ENCODE peak calls at places on chromosomes 7 and 10, in ten cellular contexts. One of them, this sample, is unnamed.
A peak's percentile ranks its signal among the peaks of the same experiment; 100 is the strongest.

GRCh38 chr10:71835671-71836593 is 15.1 kb downstream of the PSAP start:
- DNase-seq in neural crest cell: peak; percentile 29
- DNase-seq in AG04449: peak; percentile 70
- DNase-seq in GM13976: peak; percentile 90
- DNase-seq in fibroblast of the aortic adventitia: peak; percentile 97
- DNase-seq in cardiac fibroblast: peak; percentile 98
- DNase-seq in B cell: peak; percentile 89
- DNase-seq in cardiac muscle cell: peak; percentile 46
- DNase-seq in IMR-90: peak; percentile 70
- DNase-seq in bronchial epithelial cell: no peak
- DNase-seq in this sample: peak; percentile 86

GRCh38 chr7:86559096-86559495 is 84.6 kb upstream of the GRM3 start:
- DNase-seq in neural crest cell: no peak
- DNase-seq in AG04449: no peak
- DNase-seq in GM13976: no peak
- DNase-seq in fibroblast of the aortic adventitia: no peak
- DNase-seq in cardiac fibroblast: no peak
- DNase-seq in B cell: no peak
- DNase-seq in cardiac muscle cell: no peak
- DNase-seq in IMR-90: no peak
- DNase-seq in bronchial epithelial cell: no peak
- DNase-seq in this sample: no peak

GRCh38 chr10:99461230-99461629 is 30.8 kb upstream of the GOT1 start:
- DNase-seq in neural crest cell: no peak
- DNase-seq in AG04449: no peak
- DNase-seq in GM13976: no peak
- DNase-seq in fibroblast of the aortic adventitia: peak; percentile 12
- DNase-seq in cardiac fibroblast: peak; percentile 69
- DNase-seq in B cell: no peak
- DNase-seq in cardiac muscle cell: no peak
- DNase-seq in IMR-90: peak; percentile 79
- DNase-seq in bronchial epithelial cell: peak; percentile 93
- DNase-seq in this sample: no peak

GRCh38 chr7:25296086-25296485 is 67.8 kb upstream of the NPVF start:
- DNase-seq in neural crest cell: no peak
- DNase-seq in AG04449: no peak
- DNase-seq in GM13976: no peak
- DNase-seq in fibroblast of the aortic adventitia: no peak
- DNase-seq in cardiac fibroblast: no peak
- DNase-seq in B cell: no peak
- DNase-seq in cardiac muscle cell: no peak
- DNase-seq in IMR-90: no peak
- DNase-seq in bronchial epithelial cell: no peak
- DNase-seq in this sample: no peak

GRCh38 chr10:127158663-127159062 is 37.7 kb downstream of the INSYN2A start:
- DNase-seq in neural crest cell: no peak
- DNase-seq in AG04449: no peak
- DNase-seq in GM13976: no peak
- DNase-seq in fibroblast of the aortic adventitia: no peak
- DNase-seq in cardiac fibroblast: no peak
- DNase-seq in B cell: no peak
- DNase-seq in cardiac muscle cell: peak; percentile 36
- DNase-seq in IMR-90: peak; percentile 6
- DNase-seq in bronchial epithelial cell: no peak
- DNase-seq in this sample: no peak

GRCh38 chr7:49802600-49802999 is 29.2 kb downstream of the VWC2 start:
- DNase-seq in neural crest cell: no peak
- DNase-seq in AG04449: no peak
- DNase-seq in GM13976: no peak
- DNase-seq in fibroblast of the aortic adventitia: no peak
- DNase-seq in cardiac fibroblast: no peak
- DNase-seq in B cell: no peak
- DNase-seq in cardiac muscle cell: no peak
- DNase-seq in IMR-90: no peak
- DNase-seq in bronchial epithelial cell: no peak
- DNase-seq in this sample: no peak

GRCh38 chr7:1571261-1571650 is 1.4 kb upstream of the PSMG3 start:
- DNase-seq in neural crest cell: no peak
- DNase-seq in AG04449: peak; percentile 49
- DNase-seq in GM13976: no peak
- DNase-seq in fibroblast of the aortic adventitia: peak; percentile 84
- DNase-seq in cardiac fibroblast: peak; percentile 91
- DNase-seq in B cell: no peak
- DNase-seq in cardiac muscle cell: no peak
- DNase-seq in IMR-90: peak; percentile 68
- DNase-seq in bronchial epithelial cell: peak; percentile 84
- DNase-seq in this sample: no peak

GRCh38 chr7:75024922-75025321 is 48.7 kb downstream of the RCC1L start:
- DNase-seq in neural crest cell: no peak
- DNase-seq in AG04449: no peak
- DNase-seq in GM13976: no peak
- DNase-seq in fibroblast of the aortic adventitia: no peak
- DNase-seq in cardiac fibroblast: no peak
- DNase-seq in B cell: no peak
- DNase-seq in cardiac muscle cell: no peak
- DNase-seq in IMR-90: no peak
- DNase-seq in bronchial epithelial cell: no peak
- DNase-seq in this sample: no peak

GRCh38 chr7:74542558-74543117 is 88.9 kb downstream of the GTF2IRD1 start:
- DNase-seq in neural crest cell: no peak
- DNase-seq in AG04449: no peak
- DNase-seq in GM13976: no peak
- DNase-seq in fibroblast of the aortic adventitia: no peak
- DNase-seq in cardiac fibroblast: no peak
- DNase-seq in B cell: no peak
- DNase-seq in cardiac muscle cell: no peak
- DNase-seq in IMR-90: no peak
- DNase-seq in bronchial epithelial cell: peak; percentile 89
- DNase-seq in this sample: no peak

GRCh38 chr7:8620169-8620568 is 186.8 kb downstream of the NXPH1 start:
- DNase-seq in neural crest cell: no peak
- DNase-seq in AG04449: no peak
- DNase-seq in GM13976: no peak
- DNase-seq in fibroblast of the aortic adventitia: no peak
- DNase-seq in cardiac fibroblast: no peak
- DNase-seq in B cell: no peak
- DNase-seq in cardiac muscle cell: no peak
- DNase-seq in IMR-90: no peak
- DNase-seq in bronchial epithelial cell: no peak
- DNase-seq in this sample: no peak

GRCh38 chr10:132713421-132714095 is 72.4 kb downstream of the NKX6-2 start:
- DNase-seq in neural crest cell: peak; percentile 21
- DNase-seq in AG04449: no peak
- DNase-seq in GM13976: no peak
- DNase-seq in fibroblast of the aortic adventitia: no peak
- DNase-seq in cardiac fibroblast: no peak
- DNase-seq in B cell: no peak
- DNase-seq in cardiac muscle cell: no peak
- DNase-seq in IMR-90: no peak
- DNase-seq in bronchial epithelial cell: no peak
- DNase-seq in this sample: no peak

GRCh38 chr7:109354000-109354399 is 784.3 kb downstream of the DNAJB9 start:
- DNase-seq in neural crest cell: no peak
- DNase-seq in AG04449: no peak
- DNase-seq in GM13976: no peak
- DNase-seq in fibroblast of the aortic adventitia: no peak
- DNase-seq in cardiac fibroblast: no peak
- DNase-seq in B cell: no peak
- DNase-seq in cardiac muscle cell: peak; percentile 4
- DNase-seq in IMR-90: no peak
- DNase-seq in bronchial epithelial cell: no peak
- DNase-seq in this sample: no peak

GRCh38 chr10:86958109-86958830 is at the start of gene SNCG:
- DNase-seq in neural crest cell: no peak
- DNase-seq in AG04449: no peak
- DNase-seq in GM13976: no peak
- DNase-seq in fibroblast of the aortic adventitia: no peak
- DNase-seq in cardiac fibroblast: no peak
- DNase-seq in B cell: no peak
- DNase-seq in cardiac muscle cell: no peak
- DNase-seq in IMR-90: no peak
- DNase-seq in bronchial epithelial cell: no peak
- DNase-seq in this sample: no peak

GRCh38 chr10:14653271-14654161 is 121.2 kb downstream of the FAM107B start:
- DNase-seq in neural crest cell: no peak
- DNase-seq in AG04449: peak; percentile 51
- DNase-seq in GM13976: no peak
- DNase-seq in fibroblast of the aortic adventitia: peak; percentile 85
- DNase-seq in cardiac fibroblast: peak; percentile 62
- DNase-seq in B cell: no peak
- DNase-seq in cardiac muscle cell: no peak
- DNase-seq in IMR-90: peak; percentile 74
- DNase-seq in bronchial epithelial cell: peak; percentile 89
- DNase-seq in this sample: peak; percentile 79

GRCh38 chr7:977326-978048 is 2.1 kb upstream of the COX19 start:
- DNase-seq in neural crest cell: no peak
- DNase-seq in AG04449: no peak
- DNase-seq in GM13976: peak; percentile 64
- DNase-seq in fibroblast of the aortic adventitia: no peak
- DNase-seq in cardiac fibroblast: no peak
- DNase-seq in B cell: no peak
- DNase-seq in cardiac muscle cell: no peak
- DNase-seq in IMR-90: peak; percentile 46
- DNase-seq in bronchial epithelial cell: no peak
- DNase-seq in this sample: no peak

GRCh38 chr10:12768156-12768731 is 233.3 kb downstream of the CCDC3 start:
- DNase-seq in neural crest cell: no peak
- DNase-seq in AG04449: no peak
- DNase-seq in GM13976: no peak
- DNase-seq in fibroblast of the aortic adventitia: peak; percentile 16
- DNase-seq in cardiac fibroblast: peak; percentile 24
- DNase-seq in B cell: no peak
- DNase-seq in cardiac muscle cell: no peak
- DNase-seq in IMR-90: peak; percentile 60
- DNase-seq in bronchial epithelial cell: peak; percentile 74
- DNase-seq in this sample: no peak

GRCh38 chr7:37349979-37350590 is 98.6 kb downstream of the ELMO1 start:
- DNase-seq in neural crest cell: no peak
- DNase-seq in AG04449: no peak
- DNase-seq in GM13976: no peak
- DNase-seq in fibroblast of the aortic adventitia: no peak
- DNase-seq in cardiac fibroblast: no peak
- DNase-seq in B cell: no peak
- DNase-seq in cardiac muscle cell: no peak
- DNase-seq in IMR-90: no peak
- DNase-seq in bronchial epithelial cell: no peak
- DNase-seq in this sample: no peak

GRCh38 chr10:6928531-6929080 is 348.5 kb upstream of the PRKCQ start:
- DNase-seq in neural crest cell: no peak
- DNase-seq in AG04449: no peak
- DNase-seq in GM13976: no peak
- DNase-seq in fibroblast of the aortic adventitia: no peak
- DNase-seq in cardiac fibroblast: no peak
- DNase-seq in B cell: no peak
- DNase-seq in cardiac muscle cell: no peak
- DNase-seq in IMR-90: no peak
- DNase-seq in bronchial epithelial cell: no peak
- DNase-seq in this sample: no peak

GRCh38 chr10:115572740-115573455 is 479.7 kb downstream of the ATRNL1 start:
- DNase-seq in neural crest cell: no peak
- DNase-seq in AG04449: no peak
- DNase-seq in GM13976: no peak
- DNase-seq in fibroblast of the aortic adventitia: no peak
- DNase-seq in cardiac fibroblast: no peak
- DNase-seq in B cell: no peak
- DNase-seq in cardiac muscle cell: peak; percentile 19
- DNase-seq in IMR-90: no peak
- DNase-seq in bronchial epithelial cell: no peak
- DNase-seq in this sample: no peak
- TF ChIP-seq CTCF in neural crest cell: peak; percentile 51
- TF ChIP-seq CTCF in AG04449: peak; percentile 14
- TF ChIP-seq CTCF in GM13976: peak; percentile 1
- TF ChIP-seq CTCF in fibroblast of the aortic adventitia: no peak
- TF ChIP-seq CTCF in cardiac fibroblast: no peak
- TF ChIP-seq CTCF in B cell: no peak
- TF ChIP-seq CTCF in cardiac muscle cell: peak; percentile 9
- TF ChIP-seq CTCF in IMR-90: no peak
- TF ChIP-seq CTCF in bronchial epithelial cell: peak; percentile 42
- TF ChIP-seq CTCF in this sample: no peak

GRCh38 chr10:103736763-103737162 is 118.6 kb downstream of the SH3PXD2A start:
- DNase-seq in neural crest cell: no peak
- DNase-seq in AG04449: no peak
- DNase-seq in GM13976: no peak
- DNase-seq in fibroblast of the aortic adventitia: no peak
- DNase-seq in cardiac fibroblast: peak; percentile 33
- DNase-seq in B cell: no peak
- DNase-seq in cardiac muscle cell: no peak
- DNase-seq in IMR-90: no peak
- DNase-seq in bronchial epithelial cell: peak; percentile 86
- DNase-seq in this sample: no peak
- TF ChIP-seq CTCF in neural crest cell: no peak
- TF ChIP-seq CTCF in AG04449: no peak
- TF ChIP-seq CTCF in GM13976: no peak
- TF ChIP-seq CTCF in fibroblast of the aortic adventitia: no peak
- TF ChIP-seq CTCF in cardiac fibroblast: no peak
- TF ChIP-seq CTCF in B cell: no peak
- TF ChIP-seq CTCF in cardiac muscle cell: no peak
- TF ChIP-seq CTCF in IMR-90: peak; percentile 3
- TF ChIP-seq CTCF in bronchial epithelial cell: peak; percentile 25
- TF ChIP-seq CTCF in this sample: no peak

GRCh38 chr7:152173372-152174070 is 148.0 kb downstream of the GALNT11 start:
- DNase-seq in neural crest cell: no peak
- DNase-seq in AG04449: no peak
- DNase-seq in GM13976: no peak
- DNase-seq in fibroblast of the aortic adventitia: no peak
- DNase-seq in cardiac fibroblast: no peak
- DNase-seq in B cell: no peak
- DNase-seq in cardiac muscle cell: no peak
- DNase-seq in IMR-90: no peak
- DNase-seq in bronchial epithelial cell: no peak
- DNase-seq in this sample: no peak
- TF ChIP-seq CTCF in neural crest cell: no peak
- TF ChIP-seq CTCF in AG04449: no peak
- TF ChIP-seq CTCF in GM13976: no peak
- TF ChIP-seq CTCF in fibroblast of the aortic adventitia: no peak
- TF ChIP-seq CTCF in cardiac fibroblast: no peak
- TF ChIP-seq CTCF in B cell: no peak
- TF ChIP-seq CTCF in cardiac muscle cell: no peak
- TF ChIP-seq CTCF in IMR-90: no peak
- TF ChIP-seq CTCF in bronchial epithelial cell: no peak
- TF ChIP-seq CTCF in this sample: no peak

GRCh38 chr7:76198202-76198601 is 3.5 kb upstream of the SRRM3 start:
- DNase-seq in neural crest cell: no peak
- DNase-seq in AG04449: no peak
- DNase-seq in GM13976: no peak
- DNase-seq in fibroblast of the aortic adventitia: no peak
- DNase-seq in cardiac fibroblast: no peak
- DNase-seq in B cell: no peak
- DNase-seq in cardiac muscle cell: no peak
- DNase-seq in IMR-90: no peak
- DNase-seq in bronchial epithelial cell: no peak
- DNase-seq in this sample: no peak
- TF ChIP-seq CTCF in neural crest cell: no peak
- TF ChIP-seq CTCF in AG04449: no peak
- TF ChIP-seq CTCF in GM13976: no peak
- TF ChIP-seq CTCF in fibroblast of the aortic adventitia: no peak
- TF ChIP-seq CTCF in cardiac fibroblast: no peak
- TF ChIP-seq CTCF in B cell: no peak
- TF ChIP-seq CTCF in cardiac muscle cell: no peak
- TF ChIP-seq CTCF in IMR-90: no peak
- TF ChIP-seq CTCF in bronchial epithelial cell: no peak
- TF ChIP-seq CTCF in this sample: no peak